ENCODE peak calls at places on chromosomes 11 and 22, in four cellular contexts. One of them, this sample, is unnamed.

GRCh38 chr22:27422442-27422841 is 379.1 kb downstream of the MN1 start:
- DNase-seq in A549: no peak
- DNase-seq in colonic mucosa: no peak
- DNase-seq in neural crest cell: no peak
- DNase-seq in this sample: peak; percentile 65

GRCh38 chr22:39236321-39237275 is 8.2 kb downstream of the PDGFB start:
- DNase-seq in A549: no peak
- DNase-seq in colonic mucosa: peak; percentile 34
- DNase-seq in neural crest cell: no peak
- DNase-seq in this sample: no peak

GRCh38 chr11:73182824-73183321 is 35.2 kb upstream of the P2RY2 start:
- DNase-seq in A549: no peak
- DNase-seq in colonic mucosa: peak; percentile 83
- DNase-seq in neural crest cell: no peak
- DNase-seq in this sample: no peak

GRCh38 chr11:1387961-1388762 is 1.6 kb upstream of the BRSK2 start:
- DNase-seq in A549: no peak
- DNase-seq in colonic mucosa: no peak
- DNase-seq in neural crest cell: no peak
- DNase-seq in this sample: no peak

GRCh38 chr22:41908409-41909289 is 6.2 kb downstream of the SHISA8 start:
- DNase-seq in A549: no peak
- DNase-seq in colonic mucosa: no peak
- DNase-seq in neural crest cell: no peak
- DNase-seq in this sample: no peak

GRCh38 chr22:44729391-44730012 is 22.9 kb upstream of the ARHGAP8 start:
- DNase-seq in A549: no peak
- DNase-seq in colonic mucosa: no peak
- DNase-seq in neural crest cell: peak; percentile 63
- DNase-seq in this sample: no peak

GRCh38 chr22:45240137-45240809 is 421 bp downstream of the KIAA0930 start:
- DNase-seq in A549: no peak
- DNase-seq in colonic mucosa: peak; percentile 41
- DNase-seq in neural crest cell: no peak
- DNase-seq in this sample: no peak

GRCh38 chr11:42524534-42525227 is 787.1 kb upstream of the API5 start:
- DNase-seq in A549: no peak
- DNase-seq in colonic mucosa: peak; percentile 42
- DNase-seq in neural crest cell: peak; percentile 81
- DNase-seq in this sample: peak; percentile 59

GRCh38 chr11:1387521-1387920 is 2.2 kb upstream of the BRSK2 start:
- DNase-seq in A549: no peak
- DNase-seq in colonic mucosa: no peak
- DNase-seq in neural crest cell: no peak
- DNase-seq in this sample: no peak

GRCh38 chr11:16604784-16605439 is 133.5 kb upstream of the C11orf58 start:
- DNase-seq in A549: peak; percentile 46
- DNase-seq in colonic mucosa: peak; percentile 41
- DNase-seq in neural crest cell: peak; percentile 40
- DNase-seq in this sample: peak; percentile 42

GRCh38 chr22:27718186-27719032 is 83.1 kb downstream of the MN1 start:
- DNase-seq in A549: peak; percentile 92
- DNase-seq in colonic mucosa: peak; percentile 56
- DNase-seq in neural crest cell: no peak
- DNase-seq in this sample: peak; percentile 89

GRCh38 chr11:65590240-65590738 is 5.3 kb downstream of the KCNK7 start:
- DNase-seq in A549: no peak
- DNase-seq in colonic mucosa: no peak
- DNase-seq in neural crest cell: no peak
- DNase-seq in this sample: no peak

GRCh38 chr11:31643831-31644230 is 134.3 kb downstream of the ELP4 start:
- DNase-seq in A549: peak; percentile 0
- DNase-seq in colonic mucosa: no peak
- DNase-seq in neural crest cell: no peak
- DNase-seq in this sample: no peak

GRCh38 chr11:115764172-115764571 is 260.0 kb upstream of the CADM1 start:
- DNase-seq in A549: no peak
- DNase-seq in colonic mucosa: no peak
- DNase-seq in neural crest cell: no peak
- DNase-seq in this sample: no peak

GRCh38 chr11:46649180-46649738 is 31.9 kb downstream of the ATG13 start:
- DNase-seq in A549: no peak
- DNase-seq in colonic mucosa: peak; percentile 29
- DNase-seq in neural crest cell: no peak
- DNase-seq in this sample: peak; percentile 83

GRCh38 chr11:69718912-69719311 is 15.1 kb upstream of the FGF19 start:
- DNase-seq in A549: no peak
- DNase-seq in colonic mucosa: no peak
- DNase-seq in neural crest cell: no peak
- DNase-seq in this sample: no peak

GRCh38 chr11:69715446-69715845 is 11.6 kb upstream of the FGF19 start:
- DNase-seq in A549: no peak
- DNase-seq in colonic mucosa: no peak
- DNase-seq in neural crest cell: no peak
- DNase-seq in this sample: no peak

GRCh38 chr11:69716891-69717747 is 13.3 kb upstream of the FGF19 start:
- DNase-seq in A549: no peak
- DNase-seq in colonic mucosa: no peak
- DNase-seq in neural crest cell: no peak
- DNase-seq in this sample: no peak

GRCh38 chr11:69716099-69716498 is 12.3 kb upstream of the FGF19 start:
- DNase-seq in A549: no peak
- DNase-seq in colonic mucosa: no peak
- DNase-seq in neural crest cell: no peak
- DNase-seq in this sample: no peak

DNA sequence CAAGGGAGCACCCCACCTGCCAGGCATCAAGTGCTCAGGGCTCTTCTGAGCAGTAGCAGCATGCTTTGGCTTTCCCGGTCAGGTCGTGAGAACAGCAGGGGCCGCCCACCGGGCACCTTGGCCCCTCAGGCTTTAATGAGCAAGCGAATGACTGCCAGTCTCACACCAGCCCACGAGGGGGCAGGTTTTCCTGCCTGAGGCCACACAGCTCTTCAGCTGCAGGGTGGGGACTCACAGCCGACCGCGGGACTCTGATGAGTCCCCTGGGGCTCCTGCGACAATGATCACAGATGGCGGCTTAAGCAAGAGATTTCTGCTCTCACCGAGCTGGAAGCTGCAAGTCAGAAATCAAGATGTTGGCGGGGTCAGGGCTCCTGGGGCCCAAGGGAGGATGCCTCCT is 14.3 kb upstream of the FGF19 start:
- DNase-seq in A549: peak; percentile 60
- DNase-seq in colonic mucosa: no peak
- DNase-seq in neural crest cell: peak; percentile 60
- DNase-seq in this sample: no peak
- TF ChIP-seq CTCF in A549: peak; percentile 43
- TF ChIP-seq CTCF in colonic mucosa: no peak
- TF ChIP-seq CTCF in neural crest cell: peak; percentile 72
- TF ChIP-seq CTCF in this sample: peak; percentile 65

DNA sequence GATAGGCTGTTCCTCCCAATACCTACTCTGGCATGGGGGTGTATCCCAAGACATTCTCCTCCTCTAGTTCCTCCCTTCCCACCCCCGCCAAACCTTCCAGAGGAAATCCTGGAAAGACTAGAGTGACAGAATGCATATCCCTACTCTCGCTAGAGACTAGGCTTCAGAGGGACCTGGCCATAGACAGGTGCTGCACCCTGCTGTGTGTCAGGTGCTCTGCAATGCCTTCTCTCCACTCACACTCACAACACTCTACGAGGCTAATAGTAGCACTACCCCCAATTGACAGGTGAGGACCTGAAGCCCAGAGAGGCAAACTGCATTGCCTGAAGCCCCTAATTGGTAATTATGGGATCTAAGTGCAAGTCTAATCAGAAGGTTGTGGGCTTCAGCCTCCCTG is 46.2 kb upstream of the LMO1 start:
- DNase-seq in A549: no peak
- DNase-seq in colonic mucosa: no peak
- DNase-seq in neural crest cell: no peak
- DNase-seq in this sample: no peak
- TF ChIP-seq CTCF in A549: no peak
- TF ChIP-seq CTCF in colonic mucosa: no peak
- TF ChIP-seq CTCF in neural crest cell: no peak
- TF ChIP-seq CTCF in this sample: peak; percentile 58

GRCh38 chr11:14644396-14645246 is 1.0 kb downstream of the PDE3B start:
- DNase-seq in A549: peak; percentile 28
- DNase-seq in colonic mucosa: peak; percentile 52
- DNase-seq in neural crest cell: peak; percentile 35
- DNase-seq in this sample: peak; percentile 30
- TF ChIP-seq CTCF in A549: no peak
- TF ChIP-seq CTCF in colonic mucosa: no peak
- TF ChIP-seq CTCF in neural crest cell: no peak
- TF ChIP-seq CTCF in this sample: no peak

GRCh38 chr11:93603671-93604070 is 57.8 kb upstream of the CEP295 start:
- DNase-seq in A549: no peak
- DNase-seq in colonic mucosa: no peak
- DNase-seq in neural crest cell: no peak
- DNase-seq in this sample: no peak

GRCh38 chr11:93606314-93606713 is 55.2 kb upstream of the CEP295 start:
- DNase-seq in A549: no peak
- DNase-seq in colonic mucosa: no peak
- DNase-seq in neural crest cell: no peak
- DNase-seq in this sample: no peak

GRCh38 chr11:93606721-93607120 is 54.8 kb upstream of the CEP295 start:
- DNase-seq in A549: no peak
- DNase-seq in colonic mucosa: no peak
- DNase-seq in neural crest cell: no peak
- DNase-seq in this sample: no peak

GRCh38 chr11:93604276-93604675 is 57.2 kb upstream of the CEP295 start:
- DNase-seq in A549: no peak
- DNase-seq in colonic mucosa: no peak
- DNase-seq in neural crest cell: no peak
- DNase-seq in this sample: no peak

GRCh38 chr11:93605638-93606037 is 55.8 kb upstream of the CEP295 start:
- DNase-seq in A549: no peak
- DNase-seq in colonic mucosa: no peak
- DNase-seq in neural crest cell: no peak
- DNase-seq in this sample: no peak
- TF ChIP-seq CTCF in A549: no peak
- TF ChIP-seq CTCF in colonic mucosa: no peak
- TF ChIP-seq CTCF in neural crest cell: no peak
- TF ChIP-seq CTCF in this sample: no peak

DNA sequence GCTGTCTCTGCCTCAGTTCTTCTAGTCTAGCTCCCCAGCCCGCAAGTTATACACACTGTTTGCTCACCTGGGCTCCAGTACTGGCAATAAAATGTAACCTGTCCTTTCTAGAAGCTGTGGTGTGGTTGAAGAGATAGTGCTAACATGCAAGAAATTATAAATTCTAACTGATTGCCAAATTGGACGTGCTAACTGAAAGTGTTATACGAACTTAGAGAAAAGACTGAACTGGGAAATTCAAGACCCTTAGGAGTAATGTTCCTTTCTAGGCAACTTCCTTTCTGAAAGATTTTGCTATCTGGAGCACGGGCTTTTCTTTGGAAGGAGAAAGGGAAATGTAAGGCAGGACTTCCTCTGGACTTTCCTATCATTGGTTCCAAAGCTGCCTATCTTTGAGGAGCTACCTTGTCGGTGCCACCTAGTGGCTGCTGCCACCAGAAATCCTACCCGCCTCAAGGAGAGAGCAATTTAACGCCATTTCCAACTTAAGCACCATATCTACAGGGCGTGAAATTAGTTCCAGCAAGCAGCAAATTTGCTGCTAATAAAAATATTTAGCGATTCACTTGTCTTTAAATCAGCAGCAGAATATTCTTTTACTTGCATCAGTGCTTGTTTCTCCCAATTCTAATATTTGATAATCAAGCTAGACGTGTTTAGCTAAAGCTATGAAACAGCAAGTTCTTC is 12.7 kb upstream of the TMEM218 start:
- DNase-seq in A549: peak; percentile 71
- DNase-seq in colonic mucosa: peak; percentile 41
- DNase-seq in neural crest cell: no peak
- DNase-seq in this sample: peak; percentile 10
- TF ChIP-seq CTCF in A549: peak; percentile 39
- TF ChIP-seq CTCF in colonic mucosa: peak; percentile 30
- TF ChIP-seq CTCF in neural crest cell: peak; percentile 56
- TF ChIP-seq CTCF in this sample: peak; percentile 67

DNA sequence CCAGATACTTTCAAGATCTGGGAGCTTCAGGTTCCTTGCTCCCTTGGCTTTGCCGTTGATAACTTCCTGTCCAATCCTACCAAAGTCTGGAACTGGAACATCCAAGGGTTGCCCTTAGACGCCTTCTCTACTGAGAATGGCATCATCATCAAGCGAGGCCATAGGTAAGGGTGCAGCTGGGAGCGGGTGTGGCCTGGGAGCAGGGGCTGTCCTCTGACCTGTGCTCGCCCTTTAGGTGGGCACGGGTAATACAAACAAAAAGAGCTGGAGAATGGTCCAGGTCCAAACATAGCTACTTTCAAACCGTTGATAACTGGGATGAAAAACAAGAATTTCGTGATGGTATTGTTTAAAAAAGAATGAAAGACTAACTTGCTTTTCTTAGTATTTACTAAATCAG is 25.0 kb downstream of the CASP12 start:
- DNase-seq in A549: no peak
- DNase-seq in colonic mucosa: no peak
- DNase-seq in neural crest cell: no peak
- DNase-seq in this sample: no peak
- TF ChIP-seq CTCF in A549: no peak
- TF ChIP-seq CTCF in colonic mucosa: no peak
- TF ChIP-seq CTCF in neural crest cell: no peak
- TF ChIP-seq CTCF in this sample: no peak

GRCh38 chr22:19879248-19879575 is 24.5 kb upstream of the GNB1L start:
- DNase-seq in A549: no peak
- DNase-seq in colonic mucosa: no peak
- DNase-seq in neural crest cell: no peak
- DNase-seq in this sample: no peak
- TF ChIP-seq CTCF in A549: no peak
- TF ChIP-seq CTCF in colonic mucosa: no peak
- TF ChIP-seq CTCF in neural crest cell: no peak
- TF ChIP-seq CTCF in this sample: no peak

DNA sequence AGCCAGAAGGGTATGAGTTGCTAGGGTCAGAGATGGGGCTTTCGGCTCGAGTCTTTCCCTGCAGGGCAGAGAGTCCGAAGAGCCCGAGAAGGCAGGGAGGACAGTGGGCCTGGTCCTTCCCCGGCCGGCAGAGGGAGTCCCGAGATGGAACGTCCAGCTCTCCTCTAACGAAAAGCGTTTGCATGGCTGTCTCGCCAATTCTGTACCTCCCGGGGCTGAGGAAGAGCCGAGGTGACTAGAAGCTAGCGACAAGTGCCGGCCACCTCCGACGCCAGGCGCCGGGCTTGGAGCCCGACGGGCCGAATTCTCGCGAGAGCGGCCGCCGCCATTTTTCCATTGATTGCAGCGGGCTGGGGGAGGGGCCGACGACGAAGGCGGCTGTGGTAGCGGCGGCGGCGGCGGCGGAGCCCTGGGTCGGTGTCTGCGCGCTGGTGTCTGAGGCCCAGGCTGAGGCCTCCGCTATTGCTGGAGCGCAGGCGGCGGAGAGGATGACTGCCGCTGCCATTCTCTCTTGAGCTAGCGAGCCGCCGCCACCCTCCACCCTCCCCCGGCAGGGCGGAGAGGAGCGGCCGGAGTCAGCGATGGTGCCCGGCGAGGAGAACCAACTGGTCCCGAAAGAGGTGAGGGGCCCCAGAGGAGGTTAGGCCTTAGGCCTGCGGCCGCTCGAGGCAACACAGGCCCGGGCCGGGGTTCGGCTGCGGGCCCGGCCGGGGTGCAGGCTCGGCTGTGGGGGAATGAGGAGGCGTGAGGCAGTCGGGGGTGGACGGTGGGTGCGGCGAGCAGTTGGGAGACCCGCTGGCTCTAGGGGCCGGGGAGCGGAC is at the start of gene USP47:
- DNase-seq in A549: peak; percentile 77
- DNase-seq in colonic mucosa: peak; percentile 92
- DNase-seq in neural crest cell: peak; percentile 96
- DNase-seq in this sample: peak; percentile 42
- TF ChIP-seq CTCF in A549: peak; percentile 37
- TF ChIP-seq CTCF in colonic mucosa: peak; percentile 70
- TF ChIP-seq CTCF in neural crest cell: peak; percentile 62
- TF ChIP-seq CTCF in this sample: peak; percentile 66

This sample was measured in foreskin keratinocyte.